ENCODE peak calls at places on chromosomes 16 and 17, in nine cellular contexts. One of them, this sample, is unnamed.

GRCh38 chr17:49471089-49471683 is 23.9 kb upstream of the NGFR start:
- DNase-seq in psoas muscle: peak; percentile 70
- DNase-seq in MCF 10A: no peak
- DNase-seq in lower leg skin: no peak
- DNase-seq in stomach: no peak
- DNase-seq in transverse colon: no peak
- DNase-seq in hepatocyte: peak; percentile 37
- DNase-seq in lower lobe of right lung: no peak
- DNase-seq in nephron progenitor cell: no peak
- DNase-seq in this sample: no peak

GRCh38 chr17:51035436-51035835 is 85.2 kb downstream of the SPAG9 start:
- DNase-seq in hepatocyte: peak; percentile 47
- DNase-seq in psoas muscle: no peak
- DNase-seq in MCF 10A: no peak
- DNase-seq in transverse colon: no peak
- DNase-seq in lower leg skin: no peak
- DNase-seq in lower lobe of right lung: no peak
- DNase-seq in nephron progenitor cell: no peak
- DNase-seq in stomach: no peak
- DNase-seq in this sample: peak; percentile 12

GRCh38 chr17:13883659-13884058 is 185.6 kb upstream of the COX10 start:
- DNase-seq in psoas muscle: no peak
- DNase-seq in lower leg skin: no peak
- DNase-seq in transverse colon: no peak
- DNase-seq in MCF 10A: no peak
- DNase-seq in lower lobe of right lung: no peak
- DNase-seq in hepatocyte: no peak
- DNase-seq in nephron progenitor cell: no peak
- DNase-seq in stomach: no peak
- DNase-seq in this sample: no peak

GRCh38 chr17:50556803-50557202 is 3.7 kb upstream of the CACNA1G start:
- DNase-seq in stomach: peak; percentile 66
- DNase-seq in psoas muscle: peak; percentile 62
- DNase-seq in transverse colon: no peak
- DNase-seq in nephron progenitor cell: no peak
- DNase-seq in hepatocyte: no peak
- DNase-seq in lower lobe of right lung: no peak
- DNase-seq in MCF 10A: no peak
- DNase-seq in lower leg skin: no peak
- DNase-seq in this sample: no peak

GRCh38 chr16:4370570-4371480 is 823 bp upstream of the VASN start:
- DNase-seq in nephron progenitor cell: no peak
- DNase-seq in MCF 10A: no peak
- DNase-seq in psoas muscle: peak; percentile 85
- DNase-seq in stomach: no peak
- DNase-seq in hepatocyte: peak; percentile 60
- DNase-seq in lower lobe of right lung: peak; percentile 69
- DNase-seq in transverse colon: peak; percentile 57
- DNase-seq in lower leg skin: peak; percentile 93
- DNase-seq in this sample: no peak

GRCh38 chr16:68737046-68737729 is at the start of gene CDH1:
- DNase-seq in hepatocyte: peak; percentile 94
- DNase-seq in MCF 10A: peak; percentile 84
- DNase-seq in transverse colon: peak; percentile 95
- DNase-seq in psoas muscle: no peak
- DNase-seq in nephron progenitor cell: peak; percentile 59
- DNase-seq in lower leg skin: peak; percentile 92
- DNase-seq in stomach: peak; percentile 97
- DNase-seq in lower lobe of right lung: peak; percentile 94
- DNase-seq in this sample: peak; percentile 31

GRCh38 chr16:3142770-3143169 is 7.9 kb downstream of the ZNF213 start:
- DNase-seq in transverse colon: no peak
- DNase-seq in psoas muscle: peak; percentile 63
- DNase-seq in lower lobe of right lung: peak; percentile 42
- DNase-seq in lower leg skin: no peak
- DNase-seq in nephron progenitor cell: no peak
- DNase-seq in MCF 10A: no peak
- DNase-seq in stomach: no peak
- DNase-seq in hepatocyte: no peak
- DNase-seq in this sample: no peak

GRCh38 chr16:15899538-15900100 is 11.2 kb upstream of the CEP20 start:
- DNase-seq in psoas muscle: no peak
- DNase-seq in MCF 10A: peak; percentile 96
- DNase-seq in nephron progenitor cell: no peak
- DNase-seq in lower lobe of right lung: peak; percentile 53
- DNase-seq in transverse colon: peak; percentile 61
- DNase-seq in hepatocyte: peak; percentile 79
- DNase-seq in lower leg skin: no peak
- DNase-seq in stomach: peak; percentile 69
- DNase-seq in this sample: no peak

GRCh38 chr17:50364061-50364458 is 8.9 kb downstream of the MRPL27 start:
- DNase-seq in psoas muscle: peak; percentile 42
- DNase-seq in transverse colon: no peak
- DNase-seq in MCF 10A: no peak
- DNase-seq in nephron progenitor cell: no peak
- DNase-seq in lower leg skin: no peak
- DNase-seq in hepatocyte: no peak
- DNase-seq in stomach: no peak
- DNase-seq in lower lobe of right lung: no peak
- DNase-seq in this sample: no peak

GRCh38 chr16:55662641-55663040 is 6.9 kb downstream of the SLC6A2 start:
- DNase-seq in nephron progenitor cell: no peak
- DNase-seq in transverse colon: no peak
- DNase-seq in lower leg skin: no peak
- DNase-seq in lower lobe of right lung: no peak
- DNase-seq in psoas muscle: no peak
- DNase-seq in stomach: no peak
- DNase-seq in hepatocyte: peak; percentile 62
- DNase-seq in MCF 10A: no peak
- DNase-seq in this sample: no peak

GRCh38 chr16:84086357-84086756 is 30.4 kb downstream of the MBTPS1 start:
- DNase-seq in hepatocyte: no peak
- DNase-seq in MCF 10A: no peak
- DNase-seq in lower leg skin: no peak
- DNase-seq in stomach: no peak
- DNase-seq in transverse colon: no peak
- DNase-seq in lower lobe of right lung: no peak
- DNase-seq in nephron progenitor cell: no peak
- DNase-seq in psoas muscle: no peak
- DNase-seq in this sample: no peak
- TF ChIP-seq CTCF in hepatocyte: no peak
- TF ChIP-seq CTCF in MCF 10A: no peak
- TF ChIP-seq CTCF in lower leg skin: no peak
- TF ChIP-seq CTCF in stomach: no peak
- TF ChIP-seq CTCF in transverse colon: no peak
- TF ChIP-seq CTCF in lower lobe of right lung: no peak
- TF ChIP-seq CTCF in nephron progenitor cell: no peak
- TF ChIP-seq CTCF in psoas muscle: no peak
- TF ChIP-seq CTCF in this sample: no peak

DNA sequence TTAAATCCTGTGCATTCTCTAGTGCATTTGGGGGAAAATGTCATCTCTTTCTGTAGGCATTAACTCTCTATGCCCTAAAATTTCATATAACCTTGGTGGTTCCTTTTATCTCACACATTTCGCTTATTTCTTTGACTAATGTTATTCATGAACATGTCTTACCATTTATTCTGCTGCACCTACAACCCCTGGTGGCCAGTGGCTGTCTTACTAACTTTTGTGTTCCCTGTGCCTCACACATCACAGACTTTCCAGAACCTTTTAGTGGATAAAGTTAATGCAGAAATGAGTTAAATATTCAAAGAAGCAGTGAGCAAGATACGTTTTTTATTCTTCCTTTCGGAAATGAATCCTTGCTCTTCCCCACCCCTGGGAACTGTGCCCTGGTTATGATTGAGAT is 111.9 kb downstream of the CDH13 start:
- DNase-seq in lower lobe of right lung: no peak
- DNase-seq in nephron progenitor cell: no peak
- DNase-seq in MCF 10A: no peak
- DNase-seq in stomach: no peak
- DNase-seq in psoas muscle: no peak
- DNase-seq in transverse colon: no peak
- DNase-seq in hepatocyte: no peak
- DNase-seq in lower leg skin: no peak
- DNase-seq in this sample: no peak
- TF ChIP-seq CTCF in lower lobe of right lung: no peak
- TF ChIP-seq CTCF in nephron progenitor cell: no peak
- TF ChIP-seq CTCF in MCF 10A: no peak
- TF ChIP-seq CTCF in stomach: no peak
- TF ChIP-seq CTCF in psoas muscle: peak; percentile 36
- TF ChIP-seq CTCF in transverse colon: no peak
- TF ChIP-seq CTCF in hepatocyte: no peak
- TF ChIP-seq CTCF in lower leg skin: no peak
- TF ChIP-seq CTCF in this sample: no peak

GRCh38 chr17:58989629-58990028 is 117.1 kb downstream of the TRIM37 start:
- DNase-seq in transverse colon: no peak
- DNase-seq in nephron progenitor cell: no peak
- DNase-seq in MCF 10A: no peak
- DNase-seq in psoas muscle: no peak
- DNase-seq in lower lobe of right lung: no peak
- DNase-seq in lower leg skin: no peak
- DNase-seq in hepatocyte: no peak
- DNase-seq in stomach: no peak
- DNase-seq in this sample: no peak
- TF ChIP-seq CTCF in transverse colon: no peak
- TF ChIP-seq CTCF in nephron progenitor cell: no peak
- TF ChIP-seq CTCF in MCF 10A: no peak
- TF ChIP-seq CTCF in psoas muscle: no peak
- TF ChIP-seq CTCF in lower lobe of right lung: no peak
- TF ChIP-seq CTCF in lower leg skin: no peak
- TF ChIP-seq CTCF in hepatocyte: no peak
- TF ChIP-seq CTCF in stomach: no peak
- TF ChIP-seq CTCF in this sample: no peak

GRCh38 chr17:59853168-59853918 is 39.4 kb downstream of the TUBD1 start:
- DNase-seq in transverse colon: peak; percentile 83
- DNase-seq in lower lobe of right lung: no peak
- DNase-seq in MCF 10A: peak; percentile 90
- DNase-seq in stomach: peak; percentile 91
- DNase-seq in nephron progenitor cell: no peak
- DNase-seq in lower leg skin: peak; percentile 86
- DNase-seq in psoas muscle: no peak
- DNase-seq in hepatocyte: peak; percentile 84
- DNase-seq in this sample: peak; percentile 48
- TF ChIP-seq CTCF in transverse colon: peak; percentile 82
- TF ChIP-seq CTCF in lower lobe of right lung: peak; percentile 35
- TF ChIP-seq CTCF in MCF 10A: peak; percentile 24
- TF ChIP-seq CTCF in stomach: peak; percentile 48
- TF ChIP-seq CTCF in nephron progenitor cell: no peak
- TF ChIP-seq CTCF in lower leg skin: no peak
- TF ChIP-seq CTCF in psoas muscle: peak; percentile 14
- TF ChIP-seq CTCF in hepatocyte: peak; percentile 47
- TF ChIP-seq CTCF in this sample: peak; percentile 54

DNA sequence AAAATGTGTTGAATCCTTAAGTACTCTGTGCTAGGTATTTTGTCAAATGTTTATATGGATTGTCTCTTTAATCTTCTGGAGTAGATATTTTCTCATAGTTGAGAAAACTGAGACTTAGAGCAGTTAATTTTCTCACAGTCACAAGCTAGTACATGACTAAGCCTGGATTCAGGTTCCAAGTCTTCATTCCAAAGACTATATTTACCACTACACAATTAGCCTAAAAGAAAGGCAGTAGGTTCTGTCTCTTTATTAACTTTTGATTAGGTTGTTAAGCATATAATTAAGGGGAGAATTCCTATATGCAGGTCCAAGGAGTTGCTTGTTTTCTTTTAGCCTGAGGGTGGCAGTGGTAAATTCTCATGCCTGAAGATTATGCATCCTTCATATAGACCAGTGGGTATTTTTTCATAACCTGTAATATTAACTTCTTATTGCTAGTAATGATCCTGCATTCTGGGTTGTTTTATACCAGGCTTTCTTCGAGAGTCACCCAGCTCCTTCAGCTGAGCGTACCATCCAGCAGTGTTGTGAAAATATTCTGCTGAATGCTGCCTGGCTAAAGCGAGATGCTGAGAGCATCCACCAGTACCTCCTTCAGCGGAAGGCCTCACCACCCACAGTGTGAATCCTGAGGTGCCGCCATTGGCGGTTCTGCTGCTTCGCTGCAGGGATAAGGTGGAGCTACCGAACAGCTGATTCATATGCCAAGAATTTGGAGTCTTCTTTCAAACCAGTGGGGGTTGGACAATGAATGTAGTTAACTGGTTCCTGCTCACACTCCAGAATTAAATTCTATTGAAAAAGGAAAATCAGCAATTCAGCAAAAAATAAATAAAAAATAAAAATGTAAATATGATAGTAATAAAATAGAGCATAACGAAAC is 28.2 kb upstream of the KPNB1 start:
- DNase-seq in MCF 10A: peak; percentile 87
- DNase-seq in lower lobe of right lung: no peak
- DNase-seq in stomach: no peak
- DNase-seq in transverse colon: no peak
- DNase-seq in psoas muscle: peak; percentile 78
- DNase-seq in hepatocyte: peak; percentile 73
- DNase-seq in lower leg skin: no peak
- DNase-seq in nephron progenitor cell: peak; percentile 12
- DNase-seq in this sample: no peak
- TF ChIP-seq CTCF in MCF 10A: no peak
- TF ChIP-seq CTCF in lower lobe of right lung: no peak
- TF ChIP-seq CTCF in stomach: no peak
- TF ChIP-seq CTCF in transverse colon: no peak
- TF ChIP-seq CTCF in psoas muscle: peak; percentile 4
- TF ChIP-seq CTCF in hepatocyte: no peak
- TF ChIP-seq CTCF in lower leg skin: no peak
- TF ChIP-seq CTCF in nephron progenitor cell: no peak
- TF ChIP-seq CTCF in this sample: no peak

DNA sequence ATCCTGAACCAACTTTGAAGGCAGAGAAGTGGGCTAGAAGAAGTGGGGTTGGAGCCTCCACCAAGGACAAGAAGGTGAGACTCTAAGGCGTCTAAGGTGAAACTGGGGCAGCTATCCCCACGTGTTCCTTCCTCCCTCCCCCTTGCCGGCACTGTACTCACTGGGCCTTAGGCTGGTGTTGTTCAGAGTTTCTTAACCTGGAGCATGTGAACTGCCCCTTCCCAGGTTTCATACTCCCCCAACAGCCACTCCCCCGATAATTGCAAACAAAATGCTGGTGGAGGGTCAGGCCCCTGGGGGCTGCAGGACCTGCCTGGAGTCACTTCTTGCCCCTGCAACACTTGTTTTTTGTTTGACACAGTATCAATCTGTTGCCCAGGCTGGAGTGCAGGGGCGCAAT is 7.3 kb upstream of the SOCS3 start:
- DNase-seq in transverse colon: no peak
- DNase-seq in psoas muscle: no peak
- DNase-seq in MCF 10A: no peak
- DNase-seq in nephron progenitor cell: no peak
- DNase-seq in lower lobe of right lung: no peak
- DNase-seq in lower leg skin: no peak
- DNase-seq in hepatocyte: no peak
- DNase-seq in stomach: no peak
- DNase-seq in this sample: no peak
- TF ChIP-seq CTCF in transverse colon: no peak
- TF ChIP-seq CTCF in psoas muscle: no peak
- TF ChIP-seq CTCF in MCF 10A: no peak
- TF ChIP-seq CTCF in nephron progenitor cell: no peak
- TF ChIP-seq CTCF in lower lobe of right lung: no peak
- TF ChIP-seq CTCF in lower leg skin: no peak
- TF ChIP-seq CTCF in hepatocyte: no peak
- TF ChIP-seq CTCF in stomach: no peak
- TF ChIP-seq CTCF in this sample: no peak

This sample was measured in endothelial cell.